ENCODE peak calls at places on chromosomes 12 and 14, in four cellular contexts. K is left ventricle myocardium inferior; N is CD8-positive, alpha-beta memory T cell; M is neural progenitor cell. S is an unnamed sample. For H3K9me3, the result is how much of the 10 kb centered on the place peaks cover.

GRCh38 chr14:24057867-24058259 is 6.1 kb downstream of the CARMIL3 start:
- DNase-seq in K (no peak), M (no peak), N (no peak), S (no peak)

GRCh38 chr12:116426391-116427136 is 132.6 kb upstream of the MAP1LC3B2 start:
- DNase-seq in K (peak), N (no peak), M (peak), S (no peak)

GRCh38 chr12:102956738-102957338 is 636 bp upstream of the ASCL1 start:
- DNase-seq in N (no peak), K (no peak), M (no peak), S (no peak)

GRCh38 chr12:77553976-77554619 is 276.6 kb upstream of the NAV3 start:
- DNase-seq in N (no peak), M (no peak), K (no peak), S (no peak)

GRCh38 chr12:80937391-80938238 is at the start of gene LIN7A:
- DNase-seq in K (peak), M (peak), N (no peak), S (peak)

GRCh38 chr12:16563519-16563918 is 42.4 kb downstream of the LMO3 start:
- DNase-seq in K (no peak), N (no peak), M (no peak), S (no peak)

GRCh38 chr14:44149597-44149996 is 357.5 kb downstream of the FSCB start:
- DNase-seq in M (peak), K (no peak), N (no peak), S (peak)

GRCh38 chr12:88784166-88784565 is 203.9 kb upstream of the KITLG start:
- DNase-seq in K (no peak), M (no peak), N (no peak), S (no peak)

GRCh38 chr14:68784298-68784910 is 8.5 kb downstream of the ZFP36L1 start:
- DNase-seq in N (no peak), K (no peak), M (no peak), S (no peak)

GRCh38 chr12:66152732-66153131 is 17.1 kb downstream of the TMBIM4 start:
- DNase-seq in M (no peak), N (no peak), K (no peak), S (no peak)

GRCh38 chr14:98685725-98686124 is 586.3 kb downstream of the BCL11B start:
- DNase-seq in K (no peak), N (no peak), M (no peak), S (no peak)

GRCh38 chr14:24179961-24180726 is 8.3 kb downstream of the REC8 start:
- DNase-seq in M (no peak), N (no peak), K (no peak), S (no peak)

GRCh38 chr12:126055521-126055920 is 990.3 kb downstream of the AACS start:
- DNase-seq in M (no peak), N (no peak), K (no peak), S (no peak)

GRCh38 chr12:18849080-18849479 is 111.2 kb downstream of the CAPZA3 start:
- DNase-seq in N (no peak), K (no peak), M (no peak), S (no peak)

GRCh38 chr14:59354666-59355065 is 110.5 kb downstream of the GPR135 start:
- DNase-seq in K (no peak), N (no peak), M (no peak), S (no peak)
- H3K27ac ChIP-seq in K (peak), N (no peak), M (no peak), S (no peak)

GRCh38 chr14:49971156-49972141 is 78.6 kb downstream of the ARF6 start:
- DNase-seq in K (no peak), M (no peak), N (no peak), S (no peak)
- H3K4me3 ChIP-seq in K (no peak), M (no peak), N (peak), S (no peak)

GRCh38 chr12:34406228-34406995 is 384.1 kb downstream of the ALG10 start:
- DNase-seq in M (no peak), K (peak), N (no peak), S (peak)
- H3K9me3 ChIP-seq in M (under half), K (half or more), N (under half), S (under half)

GRCh38 chr14:38065101-38065762 is 142.5 kb upstream of the SSTR1 start:
- DNase-seq in N (no peak), M (no peak), K (no peak), S (no peak)
- H3K27ac ChIP-seq in N (peak), M (no peak), K (no peak), S (no peak)

GRCh38 chr12:104473374-104473983 is 16.7 kb downstream of the CHST11 start:
- DNase-seq in K (no peak), N (no peak), M (peak), S (no peak)
- H3K4me3 ChIP-seq in K (no peak), N (peak), M (no peak), S (no peak)

GRCh38 chr14:72758420-72758819 is 135.5 kb downstream of the DPF3 start:
- DNase-seq in N (no peak), K (no peak), M (no peak), S (no peak)

GRCh38 chr14:72758993-72759392 is 134.9 kb downstream of the DPF3 start:
- DNase-seq in N (no peak), K (no peak), M (no peak), S (no peak)

GRCh38 chr14:72766296-72766695 is 127.6 kb downstream of the DPF3 start:
- DNase-seq in K (no peak), N (no peak), M (no peak), S (no peak)

GRCh38 chr14:72759670-72760069 is 134.2 kb downstream of the DPF3 start:
- DNase-seq in K (no peak), N (no peak), M (no peak), S (no peak)

DNA sequence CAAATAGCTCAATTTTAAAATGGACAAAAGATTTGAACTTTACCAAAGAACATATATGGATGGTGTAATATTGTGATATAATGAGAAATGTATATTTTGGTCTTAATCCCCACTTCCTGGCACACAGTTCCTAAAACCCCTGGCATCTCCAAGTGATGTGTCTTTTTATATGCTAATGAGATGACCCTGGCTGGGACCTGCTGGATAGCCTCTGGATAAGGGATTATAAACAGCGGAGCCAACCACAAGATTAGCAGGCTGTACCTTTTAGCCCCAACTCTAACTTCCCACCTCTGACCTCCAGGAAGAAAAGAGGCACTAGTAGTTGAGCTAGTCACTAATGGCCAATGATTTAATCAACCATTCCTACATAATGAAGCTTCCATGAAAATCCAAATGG is 130.0 kb downstream of the DPF3 start:
- DNase-seq in K (no peak), N (no peak), M (peak), S (no peak)
- H3K9me3 ChIP-seq in K (half or more), N (under half), M (under half), S (under half)

GRCh38 chr12:12126551-12126950 is 55.8 kb downstream of the BCL2L14 start:
- DNase-seq in N (no peak), K (no peak), M (no peak), S (no peak)
- H3K27ac ChIP-seq in N (no peak), K (no peak), M (no peak), S (no peak)

GRCh38 chr12:120999191-121000120 is 16.8 kb downstream of the C12orf43 start:
- DNase-seq in N (no peak), M (peak), K (no peak), S (no peak)

GRCh38 chr12:120994589-120995337 is 16.4 kb downstream of the HNF1A start:
- DNase-seq in M (no peak), N (no peak), K (no peak), S (no peak)

GRCh38 chr12:120996133-120996746 is 17.9 kb downstream of the HNF1A start:
- DNase-seq in N (no peak), K (no peak), M (no peak), S (no peak)

GRCh38 chr12:120998435-120998834 is 17.9 kb downstream of the C12orf43 start:
- DNase-seq in K (no peak), N (no peak), M (no peak), S (no peak)

DNA sequence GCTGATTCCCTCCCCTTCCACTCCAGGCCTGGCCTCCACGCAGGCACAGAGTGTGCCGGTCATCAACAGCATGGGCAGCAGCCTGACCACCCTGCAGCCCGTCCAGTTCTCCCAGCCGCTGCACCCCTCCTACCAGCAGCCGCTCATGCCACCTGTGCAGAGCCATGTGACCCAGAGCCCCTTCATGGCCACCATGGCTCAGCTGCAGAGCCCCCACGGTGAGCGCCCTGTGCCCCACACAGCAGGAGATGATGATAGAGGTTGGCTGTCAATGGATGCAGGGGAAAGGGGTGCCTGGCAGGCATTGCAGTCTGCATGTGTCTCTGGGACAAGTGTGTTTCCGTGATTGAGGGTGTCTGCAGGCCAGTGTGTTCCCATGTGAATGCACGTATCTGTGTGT is 18.8 kb downstream of the C12orf43 start:
- DNase-seq in K (no peak), M (no peak), N (no peak), S (no peak)
- H3K4me3 ChIP-seq in K (no peak), M (no peak), N (no peak), S (no peak)

DNA sequence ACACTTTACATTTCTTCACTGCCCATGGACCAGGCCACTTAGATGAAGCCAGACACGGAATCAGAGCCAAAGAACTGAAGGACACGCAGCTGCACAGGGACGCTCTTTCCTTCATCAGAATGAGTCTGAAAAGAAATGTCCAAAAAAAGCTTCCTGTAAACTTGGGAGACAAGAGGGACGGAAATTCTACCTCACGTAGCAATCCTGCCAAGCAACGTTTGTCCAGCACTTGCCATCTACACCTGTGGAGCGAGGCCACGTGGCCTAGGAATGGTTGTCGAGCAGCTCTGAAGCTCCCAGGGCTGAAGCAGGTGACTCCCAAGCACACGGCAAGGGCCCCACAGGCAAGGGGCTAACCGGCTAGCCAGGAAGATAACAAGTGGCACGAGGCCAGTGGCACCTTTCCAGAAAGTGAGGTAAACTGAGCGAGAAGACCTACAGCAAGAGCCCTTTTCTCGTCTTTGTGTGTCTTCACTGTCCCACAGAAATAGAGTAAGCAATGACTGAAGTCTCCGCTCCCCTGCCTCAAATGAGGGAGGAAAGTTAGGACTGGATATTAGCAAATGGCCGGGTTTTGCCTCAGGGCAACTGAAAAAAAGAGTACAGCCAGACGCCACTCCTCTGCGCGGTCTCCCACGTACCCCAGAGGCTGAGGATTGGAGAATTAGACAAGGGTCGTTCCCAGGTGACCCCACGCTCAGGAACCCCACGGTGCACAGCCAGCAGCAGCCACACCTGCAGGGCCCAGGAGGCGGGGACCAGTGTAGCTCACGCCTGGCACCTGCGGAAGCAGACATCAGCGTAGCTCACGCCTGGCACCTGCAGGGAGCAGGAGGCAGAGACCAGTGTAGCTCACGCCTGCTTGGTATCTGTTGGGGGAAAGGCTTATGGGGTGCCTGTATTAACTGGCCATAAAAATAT is 7.7 kb downstream of the ZNF605 start:
- DNase-seq in K (no peak), M (no peak), N (no peak), S (no peak)
- H3K9me3 ChIP-seq in K (half or more), M (under half), N (under half), S (under half)

GRCh38 chr12:29430699-29431044 is 49.7 kb upstream of the ERGIC2 start:
- DNase-seq in N (no peak), M (peak), K (no peak), S (no peak)
- H3K27ac ChIP-seq in N (no peak), M (no peak), K (no peak), S (no peak)

S was measured in WERI-Rb-1.